ENCODE peak calls at places on chromosome 19, in four cellular contexts. A is K562, K is HepG2, Y is GM12891. G is an unnamed sample.

GRCh38 chr19:3986260-3987041 is 1.2 kb upstream of the EEF2 start:
- DNase-seq in K (peak; percentile 72), A (peak; percentile 85), Y (peak; percentile 32), G (peak; percentile 31)

GRCh38 chr19:43809762-43810696 is 7.8 kb upstream of the LYPD5 start:
- DNase-seq in Y (no peak), A (peak; percentile 71), K (peak; percentile 29), G (no peak)

GRCh38 chr19:29410974-29411615 is 114.7 kb upstream of the VSTM2B start:
- DNase-seq in A (no peak), Y (no peak), K (no peak), G (no peak)

GRCh38 chr19:31253816-31254551 is 95.3 kb downstream of the TSHZ3 start:
- DNase-seq in Y (no peak), K (no peak), A (no peak), G (no peak)

GRCh38 chr19:42693760-42694350 is 46.4 kb downstream of the PSG3 start:
- DNase-seq in Y (peak; percentile 17), K (peak; percentile 49), A (peak; percentile 44), G (no peak)

GRCh38 chr19:11390359-11390758 is 6.2 kb upstream of the EPOR start:
- DNase-seq in Y (no peak), A (no peak), K (no peak), G (no peak)

GRCh38 chr19:55720214-55720746 is 17.9 kb downstream of the NLRP9 start:
- DNase-seq in K (no peak), A (no peak), Y (no peak), G (no peak)

GRCh38 chr19:31625056-31625455 is 275.8 kb upstream of the TSHZ3 start:
- DNase-seq in A (no peak), Y (no peak), K (no peak), G (no peak)

GRCh38 chr19:31349160-31349881 is at the start of gene TSHZ3:
- DNase-seq in A (peak; percentile 24), K (no peak), Y (no peak), G (no peak)

GRCh38 chr19:38663156-38663651 is 15.8 kb downstream of the ACTN4 start:
- DNase-seq in A (no peak), K (no peak), Y (no peak), G (no peak)

GRCh38 chr19:39237200-39238184 is 7.3 kb downstream of the IFNL3 start:
- DNase-seq in Y (peak; percentile 53), A (peak; percentile 55), K (peak; percentile 45), G (peak; percentile 51)

GRCh38 chr19:38004505-38005223 is 97.7 kb downstream of the SIPA1L3 start:
- DNase-seq in A (peak; percentile 70), K (peak; percentile 42), Y (peak; percentile 54), G (peak; percentile 60)

GRCh38 chr19:5138606-5139594 is 170.0 kb downstream of the KDM4B start:
- DNase-seq in A (peak; percentile 47), K (no peak), Y (peak; percentile 82), G (peak; percentile 72)

GRCh38 chr19:56764296-56764695 is 76.2 kb downstream of the PEG3 start:
- DNase-seq in A (no peak), Y (no peak), K (peak; percentile 13), G (no peak)

GRCh38 chr19:45729774-45730388 is 815 bp downstream of the FBXO46 start:
- DNase-seq in A (no peak), Y (no peak), K (no peak), G (no peak)

GRCh38 chr19:36686365-36687213 is 823 bp upstream of the ZNF567 start:
- DNase-seq in K (no peak), Y (no peak), A (no peak), G (no peak)

GRCh38 chr19:17320435-17320834 is 11.1 kb downstream of the DDA1 start:
- DNase-seq in K (no peak), A (no peak), Y (no peak), G (no peak)

GRCh38 chr19:30711296-30711695 is 339.1 kb downstream of the ZNF536 start:
- DNase-seq in A (no peak), Y (no peak), K (no peak), G (no peak)

GRCh38 chr19:28560786-28561185 is 652.2 kb downstream of the UQCRFS1 start:
- DNase-seq in A (peak; percentile 56), K (no peak), Y (no peak), G (no peak)

GRCh38 chr19:35963514-35963913 is 27.3 kb downstream of the LRFN3 start:
- DNase-seq in A (peak; percentile 57), K (peak; percentile 34), Y (no peak), G (no peak)

GRCh38 chr19:54430306-54431254 is 15.3 kb downstream of the TTYH1 start:
- DNase-seq in A (peak; percentile 63), K (no peak), Y (no peak), G (peak; percentile 56)

GRCh38 chr19:15448778-15449619 is 757 bp downstream of the WIZ start:
- DNase-seq in A (peak; percentile 26), Y (peak; percentile 54), K (no peak), G (no peak)
- TF ChIP-seq TAF1 in A (no peak), Y (no peak), K (no peak), G (no peak)

GRCh38 chr19:48624067-48624594 is 4.8 kb downstream of the SPHK2 start:
- DNase-seq in K (peak; percentile 82), A (peak; percentile 99), Y (peak; percentile 98), G (peak; percentile 98)
- TF ChIP-seq POLR2A in K (no peak), A (peak; percentile 53), Y (peak; percentile 55), G (no peak)

GRCh38 chr19:2819540-2820111 is at the start of gene ZNF554:
- DNase-seq in A (peak; percentile 99), K (peak; percentile 91), Y (peak; percentile 98), G (peak; percentile 92)
- TF ChIP-seq POLR2AphosphoS5 in A (no peak), K (peak; percentile 51), Y (no peak), G (no peak)

GRCh38 chr19:848457-848921 is 3.6 kb upstream of the ELANE start:
- DNase-seq in Y (no peak), A (no peak), K (no peak), G (no peak)
- TF ChIP-seq TAF1 in Y (no peak), A (no peak), K (no peak), G (no peak)

GRCh38 chr19:50043967-50044366 is 18.2 kb downstream of the ZNF473 start:
- DNase-seq in Y (no peak), A (no peak), K (no peak), G (no peak)
- TF ChIP-seq POLR2A in Y (no peak), A (peak; percentile 48), K (no peak), G (no peak)

GRCh38 chr19:49689133-49690072 is at the start of gene ADM5:
- DNase-seq in Y (no peak), K (no peak), A (no peak), G (peak; percentile 49)
- TF ChIP-seq POLR2AphosphoS5 in Y (peak; percentile 47), K (no peak), A (peak; percentile 42), G (no peak)

GRCh38 chr19:1067341-1068103 is 555 bp downstream of the ARHGAP45 start:
- DNase-seq in K (no peak), A (no peak), Y (no peak), G (no peak)

GRCh38 chr19:1066251-1066747 is 668 bp upstream of the ARHGAP45 start:
- DNase-seq in K (peak; percentile 61), Y (no peak), A (peak; percentile 54), G (no peak)

GRCh38 chr19:1068111-1069001 is 1.4 kb downstream of the ARHGAP45 start:
- DNase-seq in Y (no peak), A (no peak), K (no peak), G (no peak)

GRCh38 chr19:1065606-1066109 is 1.3 kb upstream of the ARHGAP45 start:
- DNase-seq in A (no peak), Y (no peak), K (no peak), G (no peak)

DNA sequence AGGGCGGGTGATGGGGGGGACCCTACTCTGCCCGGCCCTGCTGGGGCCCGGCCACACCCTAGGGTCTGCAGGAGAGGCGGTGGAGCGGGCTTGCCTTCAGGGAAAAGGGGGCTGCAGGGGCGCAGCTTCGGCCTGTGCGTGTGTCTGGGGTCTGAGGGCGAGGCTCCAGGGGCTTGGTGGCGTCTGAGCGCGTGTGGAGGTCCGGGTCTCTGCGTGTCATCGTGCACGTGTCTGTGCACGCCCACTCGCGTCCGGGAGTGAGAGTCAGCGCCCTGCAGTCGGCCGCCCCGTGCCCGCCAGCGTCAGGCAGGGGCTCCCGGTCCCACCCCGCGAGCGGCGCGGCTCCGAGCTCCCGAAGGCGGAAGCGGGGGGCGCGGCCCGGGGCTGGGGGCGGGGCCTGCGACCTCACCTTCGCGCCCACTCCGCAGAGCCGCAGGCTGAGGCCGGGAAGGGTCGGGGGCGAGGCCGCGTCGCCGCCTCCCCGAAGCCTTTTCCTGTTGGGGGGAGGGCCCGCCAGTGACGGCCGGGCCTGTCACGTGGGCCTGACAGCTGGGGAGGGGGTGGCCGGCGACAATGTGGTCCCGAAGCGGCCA is at the start of gene ARHGAP45:
- DNase-seq in A (peak; percentile 77), Y (peak; percentile 79), K (no peak), G (peak; percentile 81)
- TF ChIP-seq TAF1 in A (no peak), Y (no peak), K (no peak), G (no peak)

G was measured in GM12892.